ENCODE peak calls at places on chromosomes 6 and 20, in five cellular contexts. L is stimulated activated CD4-positive, alpha-beta T cell treated with anti-CD3 and anti-CD28 coated beads, Interleukin-1b, Interleukin-23, amount 100 ng/mL, for 24 hours; I is NCI-H774; K is NCI-H2171; C is B cell. N is an unnamed sample.

GRCh38 chr20:63086421-63087235 is 79.9 kb upstream of the BHLHE23 start:
- DNase-seq in L (no peak), I (no peak), K (no peak), C (no peak), N (no peak)

GRCh38 chr20:22795897-22796296 is 211.5 kb upstream of the FOXA2 start:
- DNase-seq in L (no peak), I (no peak), K (no peak), C (no peak), N (no peak)

GRCh38 chr6:15299430-15300131 is 53.7 kb downstream of the JARID2 start:
- DNase-seq in L (no peak), I (no peak), K (no peak), C (peak), N (no peak)

GRCh38 chr6:168601101-168601500 is 160.1 kb downstream of the SMOC2 start:
- DNase-seq in L (no peak), I (no peak), K (no peak), C (no peak), N (no peak)

GRCh38 chr20:17965042-17965697 is 3.4 kb downstream of the SNX5 start:
- DNase-seq in L (no peak), I (no peak), K (no peak), C (no peak), N (no peak)

GRCh38 chr20:2695206-2695983 is 2.8 kb downstream of the EBF4 start:
- DNase-seq in L (no peak), I (no peak), K (no peak), C (no peak), N (no peak)

GRCh38 chr6:72856801-72857200 is 234.9 kb downstream of the KCNQ5 start:
- DNase-seq in L (no peak), I (no peak), K (no peak), C (no peak), N (no peak)

GRCh38 chr6:163342571-163343539 is 71.7 kb upstream of the QKI start:
- DNase-seq in L (no peak), I (no peak), K (no peak), C (no peak), N (no peak)

GRCh38 chr20:35360033-35360432 is 51.7 kb downstream of the UQCC1 start:
- DNase-seq in L (no peak), I (no peak), K (no peak), C (no peak), N (no peak)

GRCh38 chr6:111942561-111942960 is 69.3 kb upstream of the FYN start:
- DNase-seq in L (no peak), I (no peak), K (no peak), C (no peak), N (no peak)

GRCh38 chr6:35052694-35053565 is 88.2 kb downstream of the TCP11 start:
- DNase-seq in L (no peak), I (no peak), K (no peak), C (no peak), N (no peak)

GRCh38 chr20:4227085-4227821 is 211.9 kb upstream of the RNF24 start:
- DNase-seq in L (no peak), I (no peak), K (no peak), C (no peak), N (peak)

N was measured in NCI-H748 treated with DMSO at 0.1 percent for 48 hours.